ENCODE peak calls at places on chromosome 1, in nine cellular contexts. S is esophagus squamous epithelium, P is endothelial cell of umbilical vein, A is PC-9, E is kidney epithelial cell, J is BE2C, K is AG10803, X is A549, O is fibroblast of lung. F is an unnamed sample.

GRCh38 chr1:223711838-223712183 is 528 bp upstream of the CAPN2 start:
- DNase-seq in S (no peak), P (no peak), A (no peak), E (no peak), J (no peak), K (no peak), X (no peak), O (no peak), F (no peak)

GRCh38 chr1:103220503-103221095 is 112.3 kb upstream of the COL11A1 start:
- DNase-seq in S (no peak), P (no peak), A (no peak), E (peak; percentile 32), J (no peak), K (peak; percentile 90), X (no peak), O (peak; percentile 98), F (peak; percentile 41)

GRCh38 chr1:216616425-216616824 is 106.8 kb downstream of the ESRRG start:
- DNase-seq in S (no peak), P (no peak), A (no peak), E (no peak), J (no peak), K (no peak), X (no peak), O (no peak), F (no peak)

GRCh38 chr1:81804320-81804719 is 3.6 kb downstream of the ADGRL2 start:
- DNase-seq in S (no peak), P (peak; percentile 10), A (no peak), E (no peak), J (no peak), K (no peak), X (no peak), O (no peak), F (no peak)

GRCh38 chr1:28986296-28986910 is 72.0 kb downstream of the EPB41 start:
- DNase-seq in S (no peak), P (peak; percentile 78), A (no peak), E (no peak), J (no peak), K (no peak), X (no peak), O (no peak), F (no peak)

GRCh38 chr1:5770981-5771765 is 221.1 kb downstream of the NPHP4 start:
- DNase-seq in S (no peak), P (no peak), A (no peak), E (no peak), J (peak; percentile 64), K (peak; percentile 1), X (no peak), O (no peak), F (no peak)

GRCh38 chr1:246492611-246493245 is 14.4 kb downstream of the SMYD3 start:
- DNase-seq in S (no peak), P (peak; percentile 78), A (peak; percentile 56), E (peak; percentile 23), J (peak; percentile 81), K (peak; percentile 74), X (peak; percentile 65), O (peak; percentile 66), F (no peak)

GRCh38 chr1:6627841-6628545 is 3.3 kb downstream of the THAP3 start:
- DNase-seq in S (no peak), P (no peak), A (no peak), E (no peak), J (no peak), K (no peak), X (no peak), O (no peak), F (no peak)

GRCh38 chr1:66758247-66758755 is 6.0 kb downstream of the DYNLT5 start:
- DNase-seq in S (no peak), P (peak; percentile 12), A (no peak), E (no peak), J (no peak), K (peak; percentile 17), X (no peak), O (no peak), F (no peak)

GRCh38 chr1:206575165-206575893 is 36.9 kb downstream of the EIF2D start:
- DNase-seq in S (no peak), P (peak; percentile 91), A (no peak), E (no peak), J (no peak), K (peak; percentile 93), X (no peak), O (peak; percentile 82), F (no peak)

GRCh38 chr1:5706239-5706638 is 286.0 kb downstream of the NPHP4 start:
- DNase-seq in S (no peak), P (no peak), A (no peak), E (no peak), J (no peak), K (no peak), X (no peak), O (no peak), F (no peak)

GRCh38 chr1:110618668-110619067 is 12.5 kb upstream of the KCNA2 start:
- DNase-seq in S (no peak), P (no peak), A (no peak), E (no peak), J (no peak), K (no peak), X (no peak), O (no peak), F (no peak)

GRCh38 chr1:211378844-211379243 is 52.2 kb downstream of the TRAF5 start:
- DNase-seq in S (no peak), P (no peak), A (no peak), E (peak; percentile 55), J (no peak), K (peak; percentile 73), X (no peak), O (peak; percentile 64), F (peak; percentile 61)

DNA sequence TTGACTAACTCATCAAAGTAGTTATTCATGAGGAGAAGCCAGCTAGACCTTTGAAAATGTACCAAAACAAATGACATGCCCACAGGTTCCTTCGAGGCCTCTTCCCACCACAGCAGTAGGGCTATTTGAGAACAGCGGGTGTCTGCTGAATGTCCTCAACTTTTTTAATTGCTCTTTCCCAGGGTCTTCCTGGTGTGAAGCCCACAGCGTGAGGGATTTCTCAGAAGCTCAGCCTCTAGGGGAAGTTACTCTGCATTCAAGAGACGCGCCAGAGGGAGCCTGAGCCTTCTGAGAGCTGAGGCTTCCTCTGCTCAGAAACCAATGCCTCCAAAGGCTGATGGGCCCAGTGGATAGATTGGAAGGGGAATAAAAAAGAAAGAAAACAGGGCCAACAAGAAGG is 153.6 kb downstream of the OLFM3 start:
- DNase-seq in S (no peak), P (no peak), A (no peak), E (no peak), J (no peak), K (no peak), X (no peak), O (no peak), F (no peak)
- TF ChIP-seq CTCF in S (no peak), P (no peak), A (no peak), E (no peak), J (no peak), K (no peak), X (no peak), O (no peak), F (no peak)

GRCh38 chr1:53734650-53735211 is 4.2 kb downstream of the GLIS1 start:
- DNase-seq in S (no peak), P (no peak), A (no peak), E (no peak), J (no peak), K (peak; percentile 79), X (no peak), O (peak; percentile 85), F (no peak)

GRCh38 chr1:53735261-53735660 is 3.7 kb downstream of the GLIS1 start:
- DNase-seq in S (no peak), P (no peak), A (no peak), E (no peak), J (no peak), K (no peak), X (no peak), O (peak; percentile 63), F (no peak)

GRCh38 chr1:53732912-53733317 is 6.0 kb downstream of the GLIS1 start:
- DNase-seq in S (no peak), P (no peak), A (no peak), E (peak; percentile 68), J (no peak), K (peak; percentile 94), X (no peak), O (peak; percentile 97), F (no peak)

GRCh38 chr1:53733447-53733931 is 5.5 kb downstream of the GLIS1 start:
- DNase-seq in S (no peak), P (no peak), A (no peak), E (no peak), J (no peak), K (peak; percentile 52), X (no peak), O (peak; percentile 73), F (no peak)

GRCh38 chr1:53733975-53734649 is 4.9 kb downstream of the GLIS1 start:
- DNase-seq in S (no peak), P (no peak), A (no peak), E (no peak), J (no peak), K (peak; percentile 78), X (no peak), O (peak; percentile 88), F (no peak)
- H3K4me3 ChIP-seq in S (no peak overlapping the region), P (no peak overlapping the region), A (no peak overlapping the region), E (no peak overlapping the region), J (no peak overlapping the region), K (peak overlapping the region; percentile 16), X (no peak overlapping the region), O (no peak overlapping the region), F (no peak overlapping the region)

DNA sequence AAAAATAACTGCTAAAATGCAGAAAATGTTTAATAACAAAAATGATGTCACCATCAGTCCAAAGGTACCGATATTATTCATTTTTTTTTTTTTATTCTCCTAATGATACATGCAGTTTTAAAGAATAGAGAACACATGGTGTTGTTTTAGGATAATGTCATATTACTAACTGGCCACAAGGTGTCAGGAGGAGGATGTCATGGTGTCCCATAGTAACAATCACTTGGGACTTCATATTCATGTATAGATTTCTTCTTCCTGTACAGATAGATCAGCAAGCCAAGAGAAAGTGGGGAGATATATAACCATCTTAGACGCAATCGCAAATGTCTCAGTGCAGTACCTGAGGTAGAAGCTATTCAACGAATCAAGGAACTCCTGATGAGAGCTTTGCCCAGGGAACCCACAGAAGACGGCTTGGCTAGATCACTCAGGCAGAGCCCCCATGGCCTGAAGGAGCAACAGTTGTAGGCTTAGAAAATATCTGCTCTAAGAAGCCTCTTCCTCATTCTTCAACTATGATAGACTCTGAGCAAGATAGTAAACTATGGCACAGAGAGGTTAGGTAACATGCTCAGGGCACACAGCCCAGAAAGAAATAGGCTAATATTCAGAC is 12.3 kb downstream of the OR2T11 start:
- DNase-seq in S (no peak), P (peak; percentile 13), A (no peak), E (no peak), J (no peak), K (peak; percentile 51), X (peak; percentile 44), O (no peak), F (no peak)
- TF ChIP-seq CTCF in S (peak; percentile 50), P (peak; percentile 7), A (peak; percentile 70), E (peak; percentile 32), J (peak; percentile 60), K (peak; percentile 63), X (peak; percentile 43), O (peak; percentile 19), F (peak; percentile 70)

DNA sequence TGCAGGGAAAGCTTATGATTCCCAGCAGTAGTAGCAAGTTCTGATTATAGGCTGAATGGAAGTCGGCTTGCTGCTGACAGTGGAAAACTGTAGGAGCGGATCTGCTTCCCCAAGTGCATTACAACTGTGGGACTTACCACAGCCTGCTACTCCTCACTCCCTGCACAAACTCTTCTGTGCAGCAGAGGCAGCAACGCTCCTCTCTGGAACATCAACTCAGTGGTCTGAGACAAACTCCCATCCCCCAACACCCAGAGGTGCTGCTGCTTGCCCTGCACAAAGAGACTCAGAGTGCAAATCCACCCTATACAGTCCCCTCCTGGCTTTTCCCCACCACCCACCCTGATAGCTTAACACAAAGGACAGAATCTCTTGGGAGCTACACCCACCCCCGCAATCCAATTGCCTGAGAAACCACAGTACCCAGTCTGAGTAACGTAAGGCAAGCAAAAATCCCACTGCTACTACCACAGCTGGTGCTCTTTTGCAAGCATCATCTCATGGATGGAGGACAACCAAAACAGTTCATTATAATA is 1455.2 kb downstream of the AMY1C start:
- DNase-seq in S (no peak), P (no peak), A (no peak), E (no peak), J (no peak), K (no peak), X (no peak), O (no peak), F (no peak)
- H3K4me3 ChIP-seq in S (no peak overlapping the region), P (no peak overlapping the region), A (no peak overlapping the region), E (no peak overlapping the region), J (no peak overlapping the region), K (no peak overlapping the region), X (no peak overlapping the region), O (no peak overlapping the region), F (no peak overlapping the region)

F was measured in epithelial cell of proximal tubule.